ENCODE peak calls at places on chromosomes 3 and 15, in ten cellular contexts. B is H54; E is stimulated activated CD4-positive, alpha-beta T cell treated with anti-CD3 and anti-CD28 coated beads, Interleukin-4, amount 100 ng/mL, for 48 hours; V is Ammon's horn; I is CD8-positive, alpha-beta T cell; Z is sigmoid colon; A is CD4-positive, alpha-beta T cell; R is osteoblast; O is lower lobe of right lung; W is EL. H is an unnamed sample.

GRCh38 chr3:138395865-138396751 is 38.3 kb upstream of the ESYT3 start:
- DNase-seq in O (no peak), Z (no peak), B (no peak), A (no peak), W (no peak), I (no peak), R (no peak), V (no peak), E (no peak), H (no peak)

GRCh38 chr3:42526616-42527367 is 24.3 kb downstream of the VIPR1 start:
- DNase-seq in E (peak; percentile 40), B (no peak), O (no peak), R (peak; percentile 73), W (no peak), Z (no peak), I (peak; percentile 42), V (no peak), A (peak; percentile 11), H (peak; percentile 10)

GRCh38 chr3:50184242-50184978 is 7.0 kb upstream of the GNAT1 start:
- DNase-seq in E (no peak), I (no peak), O (no peak), Z (no peak), V (no peak), A (no peak), B (no peak), W (no peak), R (no peak), H (peak; percentile 37)

GRCh38 chr3:179189764-179190163 is 41.6 kb downstream of the PIK3CA start:
- DNase-seq in I (no peak), O (no peak), Z (no peak), E (no peak), B (no peak), A (no peak), R (peak; percentile 58), W (peak; percentile 58), V (no peak), H (no peak)

GRCh38 chr15:67067930-67068542 is 2.6 kb downstream of the SMAD3 start:
- DNase-seq in B (no peak), V (no peak), A (no peak), E (no peak), W (peak; percentile 44), I (no peak), O (no peak), R (no peak), Z (no peak), H (no peak)

GRCh38 chr15:80168421-80168820 is 15.6 kb downstream of the FAH start:
- DNase-seq in Z (peak; percentile 2), I (no peak), W (no peak), A (no peak), E (no peak), O (no peak), R (no peak), B (no peak), V (no peak), H (no peak)

GRCh38 chr15:71186971-71187960 is 72.0 kb downstream of the THSD4 start:
- DNase-seq in Z (no peak), W (no peak), O (no peak), I (no peak), V (no peak), A (no peak), R (no peak), E (no peak), B (no peak), H (no peak)

GRCh38 chr15:38844683-38845195 is 280.1 kb upstream of the RASGRP1 start:
- DNase-seq in W (peak; percentile 29), R (no peak), V (no peak), E (no peak), I (no peak), A (no peak), O (no peak), B (no peak), Z (no peak), H (no peak)

GRCh38 chr15:98865397-98866339 is 141.9 kb downstream of the PGPEP1L start:
- DNase-seq in O (peak; percentile 86), R (peak; percentile 83), V (peak; percentile 83), E (peak; percentile 60), W (peak; percentile 77), A (peak; percentile 50), B (peak; percentile 56), Z (peak; percentile 88), I (peak; percentile 46), H (peak; percentile 68)

GRCh38 chr15:66788024-66788423 is 86.0 kb downstream of the SMAD6 start:
- DNase-seq in A (no peak), R (peak; percentile 65), I (no peak), W (no peak), O (no peak), Z (no peak), B (no peak), E (no peak), V (no peak), H (no peak)

GRCh38 chr3:52533623-52534280 is at the start of gene NT5DC2:
- DNase-seq in A (peak; percentile 37), I (peak; percentile 52), E (peak; percentile 49), R (peak; percentile 99), B (peak; percentile 75), W (peak; percentile 80), V (peak; percentile 63), Z (peak; percentile 86), O (no peak), H (peak; percentile 56)

GRCh38 chr3:116140100-116140689 is 305.1 kb downstream of the LSAMP start:
- DNase-seq in B (no peak), O (no peak), R (no peak), I (no peak), Z (no peak), V (no peak), W (peak; percentile 13), A (no peak), E (no peak), H (no peak)

GRCh38 chr15:68829068-68829467 is 8.4 kb upstream of the ANP32A start:
- DNase-seq in V (peak; percentile 81), W (no peak), B (no peak), I (no peak), Z (no peak), O (no peak), A (no peak), R (peak; percentile 58), E (no peak), H (no peak)